ENCODE peak calls at places on chromosomes 16 and 17, in seven cellular contexts. C is HTR-8/SVneo, Y is GM03348, K is kidney glomerular epithelial cell, E is Calu3, H is hypothalamus, B is fibroblast of gingiva. M is an unnamed sample.
A peak's percentile ranks its signal among the peaks of the same experiment; 100 is the strongest.

GRCh38 chr17:18261146-18261515 is 669 bp downstream of the MIEF2 start:
- DNase-seq in C (peak; percentile 85), B (peak; percentile 36), E (peak; percentile 68), H (peak; percentile 24), K (peak; percentile 69), Y (peak; percentile 82), M (peak; percentile 78)

GRCh38 chr17:55005520-55005919 is 37.0 kb downstream of the STXBP4 start:
- DNase-seq in Y (peak; percentile 7), C (peak; percentile 20), H (no peak), B (no peak), E (no peak), K (peak; percentile 16), M (no peak)

GRCh38 chr17:69473801-69474170 is 59.3 kb downstream of the MAP2K6 start:
- DNase-seq in K (no peak), Y (peak; percentile 72), H (no peak), E (no peak), C (no peak), B (peak; percentile 69), M (no peak)

GRCh38 chr16:69711115-69711740 is 15.1 kb downstream of the NQO1 start:
- DNase-seq in Y (peak; percentile 28), H (no peak), K (peak; percentile 82), B (no peak), E (peak; percentile 75), C (peak; percentile 43), M (no peak)

GRCh38 chr16:24858219-24859041 is 12.7 kb downstream of the SLC5A11 start:
- DNase-seq in K (peak; percentile 21), Y (peak; percentile 70), E (peak; percentile 83), B (peak; percentile 24), C (peak; percentile 67), H (peak; percentile 5), M (peak; percentile 50)

GRCh38 chr16:50826797-50827316 is 85.0 kb downstream of the CYLD start:
- DNase-seq in H (no peak), B (no peak), E (no peak), C (no peak), Y (no peak), K (no peak), M (no peak)

GRCh38 chr17:81854974-81855774 is 5.2 kb downstream of the P4HB start:
- DNase-seq in E (no peak), H (no peak), B (no peak), C (no peak), K (no peak), Y (no peak), M (no peak)

GRCh38 chr16:84482951-84483881 is 21.2 kb downstream of the MEAK7 start:
- DNase-seq in H (no peak), B (no peak), E (no peak), C (no peak), Y (no peak), K (no peak), M (no peak)

GRCh38 chr16:49586466-49586865 is 212.9 kb downstream of the C16orf78 start:
- DNase-seq in Y (no peak), H (no peak), K (peak; percentile 3), B (no peak), C (no peak), E (no peak), M (peak; percentile 66)

GRCh38 chr16:1152123-1152638 is 725 bp upstream of the CACNA1H start:
- DNase-seq in K (no peak), C (no peak), Y (no peak), B (no peak), E (no peak), H (no peak), M (no peak)

GRCh38 chr16:51666821-51667220 is 515.8 kb upstream of the SALL1 start:
- DNase-seq in C (no peak), B (no peak), H (no peak), K (peak; percentile 41), E (no peak), Y (no peak), M (no peak)

GRCh38 chr16:66511615-66512500 is 38.1 kb downstream of the TK2 start:
- DNase-seq in H (no peak), E (peak; percentile 80), Y (peak; percentile 82), B (peak; percentile 80), K (peak; percentile 95), C (peak; percentile 56), M (peak; percentile 95)

GRCh38 chr16:47777191-47777590 is 316.1 kb downstream of the PHKB start:
- DNase-seq in C (no peak), E (no peak), K (no peak), B (no peak), H (no peak), Y (peak; percentile 18), M (no peak)

GRCh38 chr16:17053536-17054160 is 417.1 kb downstream of the XYLT1 start:
- DNase-seq in K (no peak), C (no peak), B (no peak), Y (no peak), H (no peak), E (no peak), M (no peak)

GRCh38 chr16:87823146-87823929 is 46.0 kb downstream of the SLC7A5 start:
- DNase-seq in H (no peak), Y (no peak), C (no peak), B (no peak), K (no peak), E (no peak), M (no peak)

GRCh38 chr17:77744268-77744988 is 214.1 kb upstream of the TNRC6C start:
- DNase-seq in C (no peak), Y (no peak), E (no peak), H (no peak), B (no peak), K (no peak), M (no peak)

GRCh38 chr17:2542456-2542855 is 30.8 kb upstream of the METTL16 start:
- DNase-seq in C (no peak), H (no peak), Y (no peak), B (no peak), K (no peak), E (no peak), M (no peak)

GRCh38 chr17:6454495-6455320 is 10.5 kb downstream of the PIMREG start:
- DNase-seq in E (no peak), Y (no peak), B (no peak), H (no peak), K (no peak), C (no peak), M (no peak)

GRCh38 chr16:68744744-68745280 is 7.7 kb downstream of the CDH1 start:
- DNase-seq in H (no peak), Y (peak; percentile 25), B (no peak), E (peak; percentile 93), C (no peak), K (peak; percentile 22), M (peak; percentile 99)

GRCh38 chr17:82212331-82213250 is at the start of gene CCDC57:
- DNase-seq in B (peak; percentile 76), E (peak; percentile 82), Y (peak; percentile 96), K (peak; percentile 32), H (peak; percentile 80), C (peak; percentile 80), M (peak; percentile 84)

GRCh38 chr17:74161501-74161850 is 42.0 kb upstream of the RPL38 start:
- DNase-seq in B (no peak), E (no peak), C (no peak), Y (no peak), K (no peak), H (no peak), M (no peak)

GRCh38 chr16:79560923-79561322 is 39.6 kb downstream of the MAF start:
- DNase-seq in C (no peak), H (no peak), E (no peak), B (no peak), Y (no peak), K (no peak), M (no peak)

GRCh38 chr16:70648606-70649005 is 2.2 kb downstream of the IL34 start:
- DNase-seq in H (no peak), B (no peak), K (no peak), C (no peak), Y (no peak), E (no peak), M (peak; percentile 90)

M was measured in trophoblast cell.